ENCODE peak calls at places on chromosomes 6 and 20, in five cellular contexts. One of them, this sample, is unnamed.

GRCh38 chr20:58048096-58048702 is 180.3 kb downstream of the ANKRD60 start:
- DNase-seq in GM23248: peak; percentile 81
- DNase-seq in coronary artery: no peak
- DNase-seq in dorsolateral prefrontal cortex: no peak
- DNase-seq in ovary: no peak
- DNase-seq in this sample: no peak

GRCh38 chr20:19566226-19566960 is 191.7 kb upstream of the RIN2 start:
- DNase-seq in GM23248: peak; percentile 37
- DNase-seq in coronary artery: no peak
- DNase-seq in dorsolateral prefrontal cortex: no peak
- DNase-seq in ovary: no peak
- DNase-seq in this sample: no peak

GRCh38 chr6:43180058-43180457 is 1.9 kb upstream of the CUL9 start:
- DNase-seq in GM23248: no peak
- DNase-seq in coronary artery: no peak
- DNase-seq in dorsolateral prefrontal cortex: no peak
- DNase-seq in ovary: no peak
- DNase-seq in this sample: no peak

GRCh38 chr20:62529916-62530642 is 54.3 kb upstream of the GATA5 start:
- DNase-seq in GM23248: no peak
- DNase-seq in coronary artery: no peak
- DNase-seq in dorsolateral prefrontal cortex: no peak
- DNase-seq in ovary: no peak
- DNase-seq in this sample: no peak

GRCh38 chr6:148934956-148935355 is 188.1 kb downstream of the UST start:
- DNase-seq in GM23248: peak; percentile 49
- DNase-seq in coronary artery: no peak
- DNase-seq in dorsolateral prefrontal cortex: no peak
- DNase-seq in ovary: no peak
- DNase-seq in this sample: no peak

GRCh38 chr6:148367418-148368024 is 24.9 kb downstream of the SASH1 start:
- DNase-seq in GM23248: peak; percentile 52
- DNase-seq in coronary artery: peak; percentile 80
- DNase-seq in dorsolateral prefrontal cortex: no peak
- DNase-seq in ovary: no peak
- DNase-seq in this sample: peak; percentile 51

GRCh38 chr6:105174512-105174911 is 5.3 kb downstream of the POPDC3 start:
- DNase-seq in GM23248: peak; percentile 79
- DNase-seq in coronary artery: no peak
- DNase-seq in dorsolateral prefrontal cortex: no peak
- DNase-seq in ovary: no peak
- DNase-seq in this sample: no peak

GRCh38 chr6:155493694-155494143 is 38.1 kb upstream of the NOX3 start:
- DNase-seq in GM23248: peak; percentile 98
- DNase-seq in coronary artery: peak; percentile 78
- DNase-seq in dorsolateral prefrontal cortex: no peak
- DNase-seq in ovary: peak; percentile 36
- DNase-seq in this sample: no peak

GRCh38 chr6:87759491-87760010 is 57.5 kb upstream of the AKIRIN2 start:
- DNase-seq in GM23248: no peak
- DNase-seq in coronary artery: no peak
- DNase-seq in dorsolateral prefrontal cortex: no peak
- DNase-seq in ovary: no peak
- DNase-seq in this sample: no peak

GRCh38 chr20:41178495-41178894 is 41.2 kb downstream of the PLCG1 start:
- DNase-seq in GM23248: no peak
- DNase-seq in coronary artery: no peak
- DNase-seq in dorsolateral prefrontal cortex: no peak
- DNase-seq in ovary: no peak
- DNase-seq in this sample: no peak

GRCh38 chr20:48131581-48131980 is 346.3 kb upstream of the SULF2 start:
- DNase-seq in GM23248: no peak
- DNase-seq in coronary artery: no peak
- DNase-seq in dorsolateral prefrontal cortex: no peak
- DNase-seq in ovary: peak; percentile 44
- DNase-seq in this sample: no peak

GRCh38 chr6:39638126-39638822 is 86.9 kb downstream of the KIF6 start:
- DNase-seq in GM23248: no peak
- DNase-seq in coronary artery: no peak
- DNase-seq in dorsolateral prefrontal cortex: no peak
- DNase-seq in ovary: no peak
- DNase-seq in this sample: no peak

GRCh38 chr6:113694278-113695077 is 162.7 kb upstream of the MARCKS start:
- DNase-seq in GM23248: peak; percentile 62
- DNase-seq in coronary artery: no peak
- DNase-seq in dorsolateral prefrontal cortex: no peak
- DNase-seq in ovary: no peak
- DNase-seq in this sample: no peak

GRCh38 chr6:136782021-136782770 is 10.1 kb downstream of the MAP3K5 start:
- DNase-seq in GM23248: peak; percentile 67
- DNase-seq in coronary artery: no peak
- DNase-seq in dorsolateral prefrontal cortex: no peak
- DNase-seq in ovary: no peak
- DNase-seq in this sample: no peak

GRCh38 chr20:51985013-51985415 is 182.7 kb upstream of the SALL4 start:
- DNase-seq in GM23248: peak; percentile 93
- DNase-seq in coronary artery: no peak
- DNase-seq in dorsolateral prefrontal cortex: no peak
- DNase-seq in ovary: no peak
- DNase-seq in this sample: no peak

GRCh38 chr20:61436674-61437279 is 184.7 kb downstream of the CDH4 start:
- DNase-seq in GM23248: peak; percentile 51
- DNase-seq in coronary artery: no peak
- DNase-seq in dorsolateral prefrontal cortex: no peak
- DNase-seq in ovary: no peak
- DNase-seq in this sample: no peak

GRCh38 chr6:33885121-33886057 is 81.6 kb upstream of the MLN start:
- DNase-seq in GM23248: peak; percentile 89
- DNase-seq in coronary artery: no peak
- DNase-seq in dorsolateral prefrontal cortex: no peak
- DNase-seq in ovary: no peak
- DNase-seq in this sample: no peak

GRCh38 chr20:51943761-51944160 is 141.4 kb upstream of the SALL4 start:
- DNase-seq in GM23248: no peak
- DNase-seq in coronary artery: no peak
- DNase-seq in dorsolateral prefrontal cortex: no peak
- DNase-seq in ovary: no peak
- DNase-seq in this sample: no peak

GRCh38 chr6:133807531-133807930 is 81.4 kb upstream of the TCF21 start:
- DNase-seq in GM23248: no peak
- DNase-seq in coronary artery: no peak
- DNase-seq in dorsolateral prefrontal cortex: no peak
- DNase-seq in ovary: no peak
- DNase-seq in this sample: no peak

GRCh38 chr6:22470454-22471368 is 98.7 kb upstream of the HDGFL1 start:
- DNase-seq in GM23248: peak; percentile 38
- DNase-seq in coronary artery: no peak
- DNase-seq in dorsolateral prefrontal cortex: no peak
- DNase-seq in ovary: peak; percentile 33
- DNase-seq in this sample: no peak

GRCh38 chr20:13009682-13010406 is 1.1 kb downstream of the SPTLC3 start:
- DNase-seq in GM23248: peak; percentile 94
- DNase-seq in coronary artery: no peak
- DNase-seq in dorsolateral prefrontal cortex: no peak
- DNase-seq in ovary: peak; percentile 26
- DNase-seq in this sample: no peak

GRCh38 chr6:5068153-5068751 is 16.9 kb upstream of the PPP1R3G start:
- DNase-seq in GM23248: no peak
- DNase-seq in coronary artery: no peak
- DNase-seq in dorsolateral prefrontal cortex: no peak
- DNase-seq in ovary: no peak
- DNase-seq in this sample: no peak

GRCh38 chr6:137216875-137217553 is 2.2 kb downstream of the IFNGR1 start:
- DNase-seq in GM23248: no peak
- DNase-seq in coronary artery: no peak
- DNase-seq in dorsolateral prefrontal cortex: no peak
- DNase-seq in ovary: no peak
- DNase-seq in this sample: no peak

GRCh38 chr6:41759905-41760579 is 12.8 kb upstream of the PGC start:
- DNase-seq in GM23248: no peak
- DNase-seq in coronary artery: no peak
- DNase-seq in dorsolateral prefrontal cortex: no peak
- DNase-seq in ovary: no peak
- DNase-seq in this sample: no peak

GRCh38 chr6:6661684-6662083 is 73.2 kb downstream of the LY86 start:
- DNase-seq in GM23248: peak; percentile 54
- DNase-seq in coronary artery: no peak
- DNase-seq in dorsolateral prefrontal cortex: no peak
- DNase-seq in ovary: no peak
- DNase-seq in this sample: no peak

GRCh38 chr20:48630342-48631075 is 197.3 kb downstream of the PREX1 start:
- DNase-seq in GM23248: no peak
- DNase-seq in coronary artery: no peak
- DNase-seq in dorsolateral prefrontal cortex: no peak
- DNase-seq in ovary: no peak
- DNase-seq in this sample: no peak

GRCh38 chr6:121442591-121442990 is 7.1 kb downstream of the GJA1 start:
- DNase-seq in GM23248: peak; percentile 40
- DNase-seq in coronary artery: no peak
- DNase-seq in dorsolateral prefrontal cortex: no peak
- DNase-seq in ovary: no peak
- DNase-seq in this sample: no peak

GRCh38 chr6:121436966-121437756 is 1.7 kb downstream of the GJA1 start:
- DNase-seq in GM23248: peak; percentile 73
- DNase-seq in coronary artery: no peak
- DNase-seq in dorsolateral prefrontal cortex: no peak
- DNase-seq in ovary: peak; percentile 72
- DNase-seq in this sample: peak; percentile 72

GRCh38 chr6:121437861-121438651 is 2.6 kb downstream of the GJA1 start:
- DNase-seq in GM23248: peak; percentile 77
- DNase-seq in coronary artery: no peak
- DNase-seq in dorsolateral prefrontal cortex: no peak
- DNase-seq in ovary: peak; percentile 50
- DNase-seq in this sample: no peak

GRCh38 chr6:121441477-121441876 is 6.0 kb downstream of the GJA1 start:
- DNase-seq in GM23248: no peak
- DNase-seq in coronary artery: no peak
- DNase-seq in dorsolateral prefrontal cortex: no peak
- DNase-seq in ovary: no peak
- DNase-seq in this sample: no peak

GRCh38 chr6:121439456-121440250 is 4.2 kb downstream of the GJA1 start:
- DNase-seq in GM23248: peak; percentile 16
- DNase-seq in coronary artery: no peak
- DNase-seq in dorsolateral prefrontal cortex: no peak
- DNase-seq in ovary: no peak
- DNase-seq in this sample: no peak
- H3K27ac ChIP-seq in GM23248: peak overlapping the region; percentile 86
- H3K27ac ChIP-seq in coronary artery: peak overlapping the region; percentile 71
- H3K27ac ChIP-seq in dorsolateral prefrontal cortex: peak overlapping the region; percentile 10
- H3K27ac ChIP-seq in ovary: peak overlapping the region; percentile 8
- H3K27ac ChIP-seq in this sample: peak overlapping the region; percentile 39

GRCh38 chr6:46925563-46926253 is 4.0 kb upstream of the ADGRF5 start:
- DNase-seq in GM23248: peak; percentile 65
- DNase-seq in coronary artery: peak; percentile 80
- DNase-seq in dorsolateral prefrontal cortex: no peak
- DNase-seq in ovary: no peak
- DNase-seq in this sample: no peak

GRCh38 chr6:46923476-46923875 is 1.7 kb upstream of the ADGRF5 start:
- DNase-seq in GM23248: no peak
- DNase-seq in coronary artery: no peak
- DNase-seq in dorsolateral prefrontal cortex: no peak
- DNase-seq in ovary: no peak
- DNase-seq in this sample: no peak

GRCh38 chr6:46918830-46919229 is 2.9 kb downstream of the ADGRF5 start:
- DNase-seq in GM23248: peak; percentile 3
- DNase-seq in coronary artery: no peak
- DNase-seq in dorsolateral prefrontal cortex: no peak
- DNase-seq in ovary: no peak
- DNase-seq in this sample: no peak

GRCh38 chr6:46921059-46921458 is 679 bp downstream of the ADGRF5 start:
- DNase-seq in GM23248: no peak
- DNase-seq in coronary artery: no peak
- DNase-seq in dorsolateral prefrontal cortex: no peak
- DNase-seq in ovary: no peak
- DNase-seq in this sample: no peak

GRCh38 chr6:46921731-46922130 is at the start of gene ADGRF5:
- DNase-seq in GM23248: no peak
- DNase-seq in coronary artery: no peak
- DNase-seq in dorsolateral prefrontal cortex: no peak
- DNase-seq in ovary: no peak
- DNase-seq in this sample: no peak
- H3K27ac ChIP-seq in GM23248: no peak within 1 kb of the TSS
- H3K27ac ChIP-seq in coronary artery: peak within 1 kb of the TSS; percentile 54
- H3K27ac ChIP-seq in dorsolateral prefrontal cortex: no peak within 1 kb of the TSS
- H3K27ac ChIP-seq in ovary: no peak within 1 kb of the TSS
- H3K27ac ChIP-seq in this sample: peak within 1 kb of the TSS; percentile 69

GRCh38 chr20:31474097-31474436 is 860 bp downstream of the DEFB124 start:
- DNase-seq in GM23248: no peak
- DNase-seq in coronary artery: no peak
- DNase-seq in dorsolateral prefrontal cortex: no peak
- DNase-seq in ovary: no peak
- DNase-seq in this sample: no peak

GRCh38 chr20:31472395-31473330 is 2.3 kb downstream of the DEFB124 start:
- DNase-seq in GM23248: peak; percentile 43
- DNase-seq in coronary artery: no peak
- DNase-seq in dorsolateral prefrontal cortex: no peak
- DNase-seq in ovary: no peak
- DNase-seq in this sample: no peak

GRCh38 chr20:31475472-31476312 is 604 bp downstream of the REM1 start:
- DNase-seq in GM23248: no peak
- DNase-seq in coronary artery: no peak
- DNase-seq in dorsolateral prefrontal cortex: no peak
- DNase-seq in ovary: no peak
- DNase-seq in this sample: no peak

GRCh38 chr20:31475032-31475431 is at the start of the genes DEFB124 and REM1:
- DNase-seq in GM23248: no peak
- DNase-seq in coronary artery: peak; percentile 81
- DNase-seq in dorsolateral prefrontal cortex: no peak
- DNase-seq in ovary: peak; percentile 35
- DNase-seq in this sample: peak; percentile 59

GRCh38 chr20:31473331-31474096 is 1.4 kb downstream of the DEFB124 start:
- DNase-seq in GM23248: peak; percentile 6
- DNase-seq in coronary artery: no peak
- DNase-seq in dorsolateral prefrontal cortex: no peak
- DNase-seq in ovary: no peak
- DNase-seq in this sample: no peak
- H3K27ac ChIP-seq in GM23248: no peak overlapping the region
- H3K27ac ChIP-seq in coronary artery: peak overlapping the region; percentile 12
- H3K27ac ChIP-seq in dorsolateral prefrontal cortex: no peak overlapping the region
- H3K27ac ChIP-seq in ovary: no peak overlapping the region
- H3K27ac ChIP-seq in this sample: no peak overlapping the region

DNA sequence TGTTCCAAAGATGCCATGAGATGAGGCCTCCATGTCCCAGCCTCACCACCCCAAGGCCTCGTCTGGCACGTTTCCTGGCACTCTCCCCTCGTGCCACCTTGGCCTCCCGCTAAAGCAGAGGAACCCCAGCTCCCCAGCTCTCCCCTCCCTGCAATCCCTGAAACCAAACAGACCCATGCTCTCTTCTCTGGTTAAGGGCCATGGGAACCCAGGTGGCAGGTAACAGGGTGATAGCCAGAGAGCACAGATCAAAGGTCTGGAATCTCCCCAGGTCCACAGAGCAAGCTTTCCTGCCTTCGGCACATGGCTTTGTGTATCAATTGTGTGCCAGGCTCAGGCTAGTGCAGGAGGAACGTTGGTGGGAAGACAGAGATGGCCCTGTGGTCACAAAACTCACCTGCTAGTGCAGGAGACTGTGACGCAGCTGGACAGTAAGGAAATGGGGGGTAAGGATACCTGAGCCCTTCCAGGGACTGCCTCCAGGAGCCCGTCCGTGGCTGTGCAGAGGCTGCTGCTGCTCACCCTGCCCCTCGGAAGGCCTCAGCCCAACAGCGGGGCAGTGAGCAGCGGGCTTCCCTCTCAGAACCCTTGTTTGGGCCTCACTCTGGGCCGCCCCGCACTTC is 39.0 kb downstream of the MYH7B start:
- DNase-seq in GM23248: no peak
- DNase-seq in coronary artery: no peak
- DNase-seq in dorsolateral prefrontal cortex: no peak
- DNase-seq in ovary: no peak
- DNase-seq in this sample: no peak
- H3K27ac ChIP-seq in GM23248: no peak overlapping the region
- H3K27ac ChIP-seq in coronary artery: no peak overlapping the region
- H3K27ac ChIP-seq in dorsolateral prefrontal cortex: no peak overlapping the region
- H3K27ac ChIP-seq in ovary: no peak overlapping the region
- H3K27ac ChIP-seq in this sample: peak overlapping the region; percentile 36

This sample was measured in psoas muscle.